ENCODE peak calls at places on chromosomes 11 and 22, in six cellular contexts. D is left ventricle myocardium inferior, L is spleen, C is right lobe of liver, R is lower lobe of right lung, M is OCI-LY7. E is an unnamed sample. For H3K9me3, the result is how much of the 10 kb centered on the place peaks cover.

GRCh38 chr22:29382575-29383328 is 5.6 kb downstream of the AP1B1 start:
- DNase-seq in L (no peak), C (peak), R (no peak), D (no peak), M (no peak), E (peak)

GRCh38 chr11:111379500-111380136 is 543 bp upstream of the POU2AF1 start:
- DNase-seq in D (no peak), R (no peak), C (no peak), L (no peak), M (peak), E (no peak)

GRCh38 chr11:3164138-3164539 is 971 bp downstream of the OSBPL5 start:
- DNase-seq in C (no peak), L (peak), M (no peak), D (peak), R (peak), E (peak)

GRCh38 chr11:69333906-69334305 is 40.0 kb downstream of the MYEOV start:
- DNase-seq in L (no peak), M (no peak), R (no peak), C (peak), D (no peak), E (peak)

GRCh38 chr22:44601189-44601588 is 100.8 kb upstream of the PRR5 start:
- DNase-seq in R (no peak), C (no peak), D (no peak), L (no peak), M (no peak), E (no peak)

GRCh38 chr11:121246021-121246768 is 46.4 kb upstream of the SC5D start:
- DNase-seq in L (no peak), D (no peak), M (no peak), R (no peak), C (no peak), E (no peak)

GRCh38 chr11:70002433-70002832 is 75.7 kb upstream of the ANO1 start:
- DNase-seq in L (no peak), C (no peak), R (no peak), D (no peak), M (no peak), E (no peak)

GRCh38 chr11:443542-444199 is 1.9 kb upstream of the ANO9 start:
- DNase-seq in R (peak), D (no peak), L (no peak), C (no peak), M (no peak), E (no peak)

GRCh38 chr11:86155210-86155844 is 86.4 kb upstream of the PICALM start:
- DNase-seq in R (no peak), D (no peak), L (no peak), M (no peak), C (no peak), E (no peak)

GRCh38 chr11:31870609-31871309 is 59.6 kb upstream of the PAX6 start:
- DNase-seq in C (peak), M (no peak), L (no peak), R (peak), D (peak), E (no peak)

GRCh38 chr22:28141614-28142013 is 222.6 kb upstream of the PITPNB start:
- DNase-seq in C (no peak), M (no peak), D (no peak), R (no peak), L (no peak), E (no peak)

GRCh38 chr11:127058524-127058923 is 58.0 kb upstream of the KIRREL3 start:
- DNase-seq in D (no peak), L (no peak), C (no peak), M (no peak), R (no peak), E (no peak)

GRCh38 chr11:72582206-72583176 is 91.7 kb downstream of the PDE2A start:
- DNase-seq in L (peak), C (no peak), D (no peak), M (no peak), R (peak), E (no peak)

GRCh38 chr11:69044111-69045013 is 4.4 kb upstream of the TPCN2 start:
- DNase-seq in D (peak), C (peak), M (peak), R (peak), L (peak), E (peak)

GRCh38 chr22:44786136-44786535 is 33.8 kb downstream of the ARHGAP8 start:
- DNase-seq in D (no peak), C (no peak), R (no peak), L (no peak), M (no peak), E (no peak)

GRCh38 chr22:28907311-28908008 is 24.1 kb downstream of the ZNRF3 start:
- DNase-seq in R (no peak), M (no peak), D (no peak), C (no peak), L (no peak), E (no peak)

GRCh38 chr11:69949327-69949726 is 128.8 kb upstream of the ANO1 start:
- DNase-seq in D (peak), L (peak), C (no peak), R (no peak), M (no peak), E (peak)

GRCh38 chr11:12810497-12810896 is 136.3 kb downstream of the TEAD1 start:
- DNase-seq in C (no peak), M (no peak), D (no peak), L (no peak), R (no peak), E (no peak)

GRCh38 chr11:67344264-67344663 is 9.1 kb downstream of the POLD4 start:
- DNase-seq in C (no peak), L (no peak), D (no peak), M (peak), R (no peak), E (no peak)

GRCh38 chr11:111974451-111974850 is 37.3 kb downstream of the DIXDC1 start:
- DNase-seq in M (no peak), R (no peak), D (no peak), L (no peak), C (no peak), E (no peak)

GRCh38 chr11:5620606-5621521 is 3.9 kb upstream of the TRIM34 start:
- DNase-seq in C (no peak), M (no peak), D (no peak), R (no peak), L (no peak), E (no peak)

GRCh38 chr11:68365943-68366435 is 53.6 kb downstream of the LRP5 start:
- DNase-seq in D (no peak), L (no peak), M (no peak), C (peak), R (no peak), E (no peak)

GRCh38 chr11:64164392-64165312 is 1.3 kb downstream of the MACROD1 start:
- DNase-seq in C (peak), R (no peak), D (peak), M (no peak), L (no peak), E (no peak)

GRCh38 chr11:78806214-78807004 is 231.7 kb upstream of the NARS2 start:
- DNase-seq in R (peak), L (no peak), M (no peak), C (no peak), D (no peak), E (no peak)

GRCh38 chr11:72673943-72674828 is at the start of gene PDE2A:
- DNase-seq in C (no peak), L (no peak), R (no peak), D (no peak), M (no peak), E (no peak)

GRCh38 chr22:36765131-36765942 is 10.6 kb downstream of the IFT27 start:
- DNase-seq in D (no peak), R (no peak), M (no peak), C (no peak), L (peak), E (no peak)

GRCh38 chr11:72821920-72822799 is 7.9 kb downstream of the ATG16L2 start:
- DNase-seq in L (peak), C (peak), D (peak), R (peak), M (peak), E (no peak)

GRCh38 chr11:3981084-3981633 is 113.4 kb upstream of the RRM1 start:
- DNase-seq in M (no peak), L (no peak), D (no peak), C (no peak), R (no peak), E (no peak)

GRCh38 chr11:24575392-24575791 is 78.5 kb downstream of the LUZP2 start:
- DNase-seq in L (no peak), M (no peak), D (no peak), C (no peak), R (no peak), E (no peak)

GRCh38 chr22:20316844-20317401 is 2.9 kb downstream of the DGCR6L start:
- DNase-seq in D (no peak), C (no peak), M (no peak), L (peak), R (no peak), E (no peak)

GRCh38 chr11:130772266-130773227 is 143.7 kb downstream of the SNX19 start:
- DNase-seq in M (no peak), C (no peak), L (no peak), R (no peak), D (no peak), E (no peak)

DNA sequence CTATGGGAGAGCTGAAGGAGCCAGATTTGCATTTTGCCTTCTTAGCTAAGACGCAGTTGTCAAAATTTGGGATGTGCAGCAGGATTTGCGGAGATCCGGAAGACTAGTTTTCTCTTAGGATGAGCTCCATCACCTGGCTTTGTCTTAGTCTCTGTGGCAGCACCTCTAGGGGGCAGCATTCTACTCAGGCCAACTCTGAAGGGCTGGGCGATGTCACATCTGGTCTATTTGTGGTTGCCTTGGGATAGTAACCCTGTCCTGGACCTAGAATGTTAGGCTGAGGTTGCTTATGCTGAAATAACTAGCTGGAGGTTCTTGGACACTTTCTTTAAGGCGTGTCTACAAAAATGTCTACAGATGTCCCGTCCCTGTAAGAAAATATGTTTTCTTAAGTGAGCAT is 116.2 kb downstream of the FAT3 start:
- DNase-seq in C (peak), M (peak), L (no peak), R (no peak), D (no peak), E (no peak)
- TF ChIP-seq CTCF in C (peak), M (peak), L (no peak), R (peak), D (peak), E (no peak)

DNA sequence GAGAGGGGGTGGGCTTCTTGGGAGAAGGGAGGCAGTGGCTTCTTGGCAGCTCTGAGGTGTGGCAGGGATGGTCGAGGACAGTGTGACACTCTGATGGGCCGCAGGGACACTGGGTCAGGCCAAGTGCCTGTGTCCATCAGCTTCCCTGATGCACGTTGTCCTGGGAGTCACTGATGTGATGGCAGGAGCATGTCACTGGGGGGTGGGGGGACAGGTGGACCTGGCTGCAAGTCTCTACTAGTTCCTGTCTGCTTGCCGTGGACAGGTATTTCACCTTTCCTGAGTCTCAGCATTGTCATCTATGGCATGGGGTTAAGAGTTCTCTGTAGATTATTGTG is 592.9 kb downstream of the TBC1D22A start:
- DNase-seq in D (no peak), L (no peak), C (peak), M (no peak), R (no peak), E (no peak)
- H3K9me3 ChIP-seq in D (under half), L (under half), C (under half), M (under half), R (under half), E (under half)

DNA sequence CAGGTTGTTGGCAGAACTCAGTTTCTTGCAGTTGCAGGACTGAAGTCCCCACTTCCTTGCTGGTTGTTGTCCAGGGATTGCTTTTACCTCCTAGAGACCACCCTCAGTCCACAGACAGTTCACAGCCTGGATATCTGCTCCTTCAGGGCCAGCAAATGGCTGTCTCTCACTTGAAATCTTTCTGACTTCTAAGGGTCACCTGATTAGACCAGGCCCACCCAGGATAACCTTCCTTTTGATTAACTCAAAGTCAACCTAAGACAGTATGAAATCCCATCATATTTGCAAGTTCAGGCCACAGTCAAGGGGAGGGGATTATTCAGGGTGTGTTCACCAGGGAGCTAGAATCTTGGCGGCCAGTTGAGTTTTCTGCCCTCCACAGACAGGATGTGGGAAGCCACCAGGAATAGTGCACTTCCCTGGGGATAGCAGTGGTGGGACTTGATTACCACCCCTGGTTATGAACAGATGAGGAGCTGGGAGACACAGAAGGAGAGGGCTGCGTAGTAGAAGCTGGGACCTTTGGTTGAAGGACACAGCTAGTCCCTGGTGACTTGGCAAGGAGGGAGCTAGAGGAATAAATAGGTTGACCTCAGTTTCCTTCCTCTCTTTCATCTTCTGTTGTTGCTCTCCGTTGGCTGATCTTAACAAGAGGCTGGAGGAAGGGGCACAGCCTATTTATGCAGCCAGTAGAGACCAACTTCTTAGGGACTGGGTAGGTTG is 33.4 kb downstream of the MIAT start:
- DNase-seq in M (no peak), R (no peak), C (no peak), D (no peak), L (no peak), E (no peak)
- TF ChIP-seq CTCF in M (no peak), R (no peak), C (no peak), D (no peak), L (no peak), E (no peak)

GRCh38 chr11:74866557-74866956 is 82.3 kb downstream of the XRRA1 start:
- DNase-seq in C (no peak), R (no peak), D (no peak), M (peak), L (no peak), E (no peak)
- H3K9me3 ChIP-seq in C (under half), R (half or more), D (half or more), M (under half), L (half or more), E (half or more)

GRCh38 chr11:103257360-103257759 is 148.1 kb downstream of the DYNC2H1 start:
- DNase-seq in D (no peak), L (no peak), M (no peak), R (no peak), C (no peak), E (no peak)
- TF ChIP-seq CTCF in D (no peak), L (no peak), M (peak), R (no peak), C (peak), E (no peak)

DNA sequence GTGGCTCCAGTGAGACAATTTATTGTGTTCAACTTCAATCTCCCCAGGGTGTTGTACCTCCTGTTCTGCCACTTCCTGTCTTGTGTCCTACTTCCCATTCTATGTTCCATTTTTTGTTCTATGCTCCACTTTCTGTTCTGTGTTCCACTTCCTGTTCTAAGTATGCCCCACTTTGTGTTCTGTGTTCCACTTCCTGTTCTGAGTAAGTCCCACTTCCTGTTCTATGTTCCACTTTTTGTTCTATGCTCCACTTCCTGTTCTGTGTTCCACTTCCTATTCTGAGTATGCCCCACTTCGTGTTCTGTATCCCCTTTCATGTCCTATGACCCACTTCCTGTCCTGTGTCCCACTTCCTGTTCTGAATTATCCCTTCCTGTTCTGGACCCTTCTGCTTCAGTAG is 732.7 kb downstream of the TBC1D22A start:
- DNase-seq in D (no peak), C (no peak), M (peak), L (no peak), R (no peak), E (no peak)
- H3K9me3 ChIP-seq in D (under half), C (under half), M (under half), L (under half), R (under half), E (under half)

GRCh38 chr22:26318975-26319374 is 110.1 kb upstream of the ASPHD2 start:
- DNase-seq in C (no peak), L (no peak), M (no peak), D (no peak), R (no peak), E (no peak)
- TF ChIP-seq CTCF in C (no peak), L (no peak), M (peak), D (no peak), R (no peak), E (no peak)

GRCh38 chr11:14764899-14765527 is 121.4 kb downstream of the PDE3B start:
- DNase-seq in L (no peak), R (no peak), C (no peak), D (no peak), M (no peak), E (no peak)
- H3K9me3 ChIP-seq in L (under half), R (under half), C (under half), D (under half), M (under half), E (under half)

GRCh38 chr11:129279326-129280026 is 87.4 kb upstream of the ARHGAP32 start:
- DNase-seq in M (no peak), R (peak), L (peak), C (peak), D (peak), E (peak)
- TF ChIP-seq CTCF in M (no peak), R (no peak), L (no peak), C (no peak), D (no peak), E (no peak)

GRCh38 chr22:49100316-49100715 is 727.4 kb downstream of the BRD1 start:
- DNase-seq in C (no peak), D (no peak), M (no peak), L (peak), R (no peak), E (no peak)

GRCh38 chr22:49101873-49102272 is 725.8 kb downstream of the BRD1 start:
- DNase-seq in R (no peak), D (no peak), L (peak), M (no peak), C (no peak), E (no peak)

GRCh38 chr22:49099496-49100124 is 728.1 kb downstream of the BRD1 start:
- DNase-seq in D (no peak), M (no peak), R (no peak), C (no peak), L (peak), E (peak)

GRCh38 chr22:49101225-49101624 is 726.4 kb downstream of the BRD1 start:
- DNase-seq in L (peak), C (no peak), R (no peak), M (no peak), D (no peak), E (no peak)

GRCh38 chr22:49100764-49101163 is 726.9 kb downstream of the BRD1 start:
- DNase-seq in D (no peak), M (no peak), C (no peak), R (no peak), L (peak), E (no peak)
- H3K9me3 ChIP-seq in D (under half), M (under half), C (under half), R (under half), L (under half), E (under half)

E was measured in ascending aorta.